ENCODE peak calls at places on chromosomes 5 and 9, in four cellular contexts. One of them, this sample, is unnamed.
A peak's percentile ranks its signal among the peaks of the same experiment; 100 is the strongest.

GRCh38 chr5:34484190-34484589 is 171.9 kb upstream of the RAI14 start:
- DNase-seq in HuH-7.5: no peak
- DNase-seq in T-helper 9 cell: no peak
- DNase-seq in fibroblast of pulmonary artery: no peak
- DNase-seq in this sample: no peak

GRCh38 chr5:155040984-155041383 is 27.4 kb downstream of the KIF4B start:
- DNase-seq in HuH-7.5: no peak
- DNase-seq in T-helper 9 cell: no peak
- DNase-seq in fibroblast of pulmonary artery: no peak
- DNase-seq in this sample: no peak

GRCh38 chr5:69308046-69308553 is 24.5 kb downstream of the CCDC125 start:
- DNase-seq in HuH-7.5: no peak
- DNase-seq in T-helper 9 cell: no peak
- DNase-seq in fibroblast of pulmonary artery: no peak
- DNase-seq in this sample: no peak

GRCh38 chr9:86534572-86535258 is 180.5 kb upstream of the TUT7 start:
- DNase-seq in HuH-7.5: no peak
- DNase-seq in T-helper 9 cell: no peak
- DNase-seq in fibroblast of pulmonary artery: peak; percentile 69
- DNase-seq in this sample: no peak

GRCh38 chr5:34660444-34660843 is 4.3 kb downstream of the RAI14 start:
- DNase-seq in HuH-7.5: no peak
- DNase-seq in T-helper 9 cell: no peak
- DNase-seq in fibroblast of pulmonary artery: peak; percentile 92
- DNase-seq in this sample: no peak

GRCh38 chr5:151002250-151002649 is 18.1 kb upstream of the GPX3 start:
- DNase-seq in HuH-7.5: no peak
- DNase-seq in T-helper 9 cell: no peak
- DNase-seq in fibroblast of pulmonary artery: peak; percentile 64
- DNase-seq in this sample: peak; percentile 46

GRCh38 chr9:21810388-21810787 is 8.0 kb downstream of the MTAP start:
- DNase-seq in HuH-7.5: no peak
- DNase-seq in T-helper 9 cell: no peak
- DNase-seq in fibroblast of pulmonary artery: no peak
- DNase-seq in this sample: no peak

GRCh38 chr9:18357321-18357720 is 116.6 kb upstream of the ADAMTSL1 start:
- DNase-seq in HuH-7.5: no peak
- DNase-seq in T-helper 9 cell: no peak
- DNase-seq in fibroblast of pulmonary artery: no peak
- DNase-seq in this sample: no peak

GRCh38 chr5:54470191-54470590 is 14.7 kb downstream of the HSPB3 start:
- DNase-seq in HuH-7.5: no peak
- DNase-seq in T-helper 9 cell: no peak
- DNase-seq in fibroblast of pulmonary artery: peak; percentile 25
- DNase-seq in this sample: no peak

GRCh38 chr9:87428659-87429058 is 69.0 kb upstream of the DAPK1 start:
- DNase-seq in HuH-7.5: no peak
- DNase-seq in T-helper 9 cell: no peak
- DNase-seq in fibroblast of pulmonary artery: no peak
- DNase-seq in this sample: no peak

GRCh38 chr5:157451806-157452205 is 8.2 kb upstream of the NIPAL4 start:
- DNase-seq in HuH-7.5: no peak
- DNase-seq in T-helper 9 cell: no peak
- DNase-seq in fibroblast of pulmonary artery: no peak
- DNase-seq in this sample: no peak

GRCh38 chr5:53027913-53028312 is 38.8 kb downstream of the ITGA2 start:
- DNase-seq in HuH-7.5: no peak
- DNase-seq in T-helper 9 cell: no peak
- DNase-seq in fibroblast of pulmonary artery: peak; percentile 81
- DNase-seq in this sample: peak; percentile 25

This sample was measured in AML-193.